ENCODE peak calls at places on chromosome 17, in seven cellular contexts. R, O, M, Z, C, G and D are unnamed samples.

GRCh38 chr17:38893612-38894011 is 23.8 kb downstream of the LASP1 start:
- ATAC-seq in R (peak), O (peak), M (peak), Z (peak), C (no peak), G (peak), D (peak)

GRCh38 chr17:82593590-82594087 is 54.6 kb downstream of the WDR45B start:
- ATAC-seq in R (no peak), O (peak), M (no peak), Z (peak), C (no peak), G (no peak), D (no peak)

GRCh38 chr17:57507828-57508227 is 237.3 kb downstream of the CCDC182 start:
- ATAC-seq in R (no peak), O (no peak), M (no peak), Z (no peak), C (no peak), G (no peak), D (no peak)

GRCh38 chr17:81471804-81472456 is 40.7 kb downstream of the ACTG1 start:
- ATAC-seq in R (peak), O (peak), M (no peak), Z (peak), C (peak), G (peak), D (peak)

GRCh38 chr17:7041607-7042506 is 2.0 kb downstream of the SLC16A11 start:
- ATAC-seq in R (no peak), O (no peak), M (no peak), Z (no peak), C (no peak), G (no peak), D (no peak)

GRCh38 chr17:36792849-36793248 is 144.4 kb upstream of the LHX1 start:
- ATAC-seq in R (no peak), O (no peak), M (no peak), Z (no peak), C (no peak), G (no peak), D (no peak)

GRCh38 chr17:76473541-76473985 is 6.2 kb downstream of the AANAT start:
- ATAC-seq in R (peak), O (no peak), M (no peak), Z (peak), C (no peak), G (peak), D (peak)

GRCh38 chr17:82036634-82037112 is 824 bp downstream of the DCXR start:
- ATAC-seq in R (no peak), O (peak), M (no peak), Z (no peak), C (no peak), G (no peak), D (no peak)

GRCh38 chr17:46764709-46765401 is 53.6 kb downstream of the WNT3 start:
- ATAC-seq in R (peak), O (peak), M (peak), Z (peak), C (peak), G (peak), D (no peak)

GRCh38 chr17:79203657-79204056 is 129.0 kb downstream of the ENGASE start:
- ATAC-seq in R (no peak), O (no peak), M (no peak), Z (no peak), C (no peak), G (no peak), D (no peak)

GRCh38 chr17:28119049-28119448 is 76.6 kb downstream of the NLK start:
- ATAC-seq in R (no peak), O (no peak), M (peak), Z (peak), C (peak), G (peak), D (no peak)

GRCh38 chr17:80732268-80732667 is 187.6 kb downstream of the RPTOR start:
- ATAC-seq in R (no peak), O (no peak), M (no peak), Z (no peak), C (no peak), G (no peak), D (no peak)